ENCODE peak calls at places on chromosomes 6 and 20, in ten cellular contexts. One of them, this sample, is unnamed.

GRCh38 chr20:17735206-17735804 is 35.5 kb downstream of the BANF2 start:
- DNase-seq in A172: peak
- DNase-seq in stimulated activated CD4-positive, alpha-beta T cell treated with anti-CD3 and anti-CD28 coated beads, Interleukin-2, amount 100 ng/mL, for 48 hours: no peak
- DNase-seq in GM06990: no peak
- DNase-seq in HTR-8/SVneo: peak
- DNase-seq in activated gamma-delta T cell treated with Interleukin-2 at 50 U/mL for 16 hours: no peak
- DNase-seq in neuronal stem cell: no peak
- DNase-seq in activated B cell treated with CpG ODN at 0.5 μM for 24 hours: no peak
- DNase-seq in iPS-NIHi11: no peak
- DNase-seq in NCI-H1105 treated with DMSO at 0.1 percent for 48 hours: no peak
- DNase-seq in this sample: peak

GRCh38 chr20:54643761-54644160 is 168.4 kb downstream of the DOK5 start:
- DNase-seq in neuronal stem cell: no peak
- DNase-seq in activated B cell treated with CpG ODN at 0.5 μM for 24 hours: no peak
- DNase-seq in iPS-NIHi11: no peak
- DNase-seq in GM06990: no peak
- DNase-seq in HTR-8/SVneo: no peak
- DNase-seq in activated gamma-delta T cell treated with Interleukin-2 at 50 U/mL for 16 hours: no peak
- DNase-seq in stimulated activated CD4-positive, alpha-beta T cell treated with anti-CD3 and anti-CD28 coated beads, Interleukin-2, amount 100 ng/mL, for 48 hours: no peak
- DNase-seq in A172: peak
- DNase-seq in NCI-H1105 treated with DMSO at 0.1 percent for 48 hours: no peak
- DNase-seq in this sample: peak

GRCh38 chr6:21915707-21916399 is 322.3 kb downstream of the SOX4 start:
- DNase-seq in stimulated activated CD4-positive, alpha-beta T cell treated with anti-CD3 and anti-CD28 coated beads, Interleukin-2, amount 100 ng/mL, for 48 hours: no peak
- DNase-seq in A172: peak
- DNase-seq in iPS-NIHi11: no peak
- DNase-seq in GM06990: no peak
- DNase-seq in neuronal stem cell: no peak
- DNase-seq in activated B cell treated with CpG ODN at 0.5 μM for 24 hours: no peak
- DNase-seq in HTR-8/SVneo: peak
- DNase-seq in activated gamma-delta T cell treated with Interleukin-2 at 50 U/mL for 16 hours: no peak
- DNase-seq in NCI-H1105 treated with DMSO at 0.1 percent for 48 hours: no peak
- DNase-seq in this sample: peak

GRCh38 chr6:130223508-130223907 is 757 bp upstream of the SAMD3 start:
- DNase-seq in iPS-NIHi11: no peak
- DNase-seq in neuronal stem cell: no peak
- DNase-seq in stimulated activated CD4-positive, alpha-beta T cell treated with anti-CD3 and anti-CD28 coated beads, Interleukin-2, amount 100 ng/mL, for 48 hours: peak
- DNase-seq in GM06990: peak
- DNase-seq in activated gamma-delta T cell treated with Interleukin-2 at 50 U/mL for 16 hours: peak
- DNase-seq in HTR-8/SVneo: no peak
- DNase-seq in NCI-H1105 treated with DMSO at 0.1 percent for 48 hours: no peak
- DNase-seq in activated B cell treated with CpG ODN at 0.5 μM for 24 hours: peak
- DNase-seq in A172: no peak
- DNase-seq in this sample: no peak

GRCh38 chr6:127832381-127832780 is 68.5 kb downstream of the THEMIS start:
- DNase-seq in stimulated activated CD4-positive, alpha-beta T cell treated with anti-CD3 and anti-CD28 coated beads, Interleukin-2, amount 100 ng/mL, for 48 hours: no peak
- DNase-seq in neuronal stem cell: no peak
- DNase-seq in GM06990: no peak
- DNase-seq in A172: no peak
- DNase-seq in iPS-NIHi11: no peak
- DNase-seq in activated B cell treated with CpG ODN at 0.5 μM for 24 hours: no peak
- DNase-seq in HTR-8/SVneo: no peak
- DNase-seq in activated gamma-delta T cell treated with Interleukin-2 at 50 U/mL for 16 hours: no peak
- DNase-seq in NCI-H1105 treated with DMSO at 0.1 percent for 48 hours: no peak
- DNase-seq in this sample: no peak

GRCh38 chr6:12608016-12608860 is 108.3 kb upstream of the PHACTR1 start:
- DNase-seq in activated gamma-delta T cell treated with Interleukin-2 at 50 U/mL for 16 hours: no peak
- DNase-seq in stimulated activated CD4-positive, alpha-beta T cell treated with anti-CD3 and anti-CD28 coated beads, Interleukin-2, amount 100 ng/mL, for 48 hours: no peak
- DNase-seq in HTR-8/SVneo: peak
- DNase-seq in activated B cell treated with CpG ODN at 0.5 μM for 24 hours: no peak
- DNase-seq in NCI-H1105 treated with DMSO at 0.1 percent for 48 hours: no peak
- DNase-seq in neuronal stem cell: no peak
- DNase-seq in GM06990: peak
- DNase-seq in A172: peak
- DNase-seq in iPS-NIHi11: no peak
- DNase-seq in this sample: no peak

GRCh38 chr6:36777806-36778205 is 61.4 kb downstream of the CPNE5 start:
- DNase-seq in neuronal stem cell: no peak
- DNase-seq in HTR-8/SVneo: no peak
- DNase-seq in A172: no peak
- DNase-seq in iPS-NIHi11: no peak
- DNase-seq in activated gamma-delta T cell treated with Interleukin-2 at 50 U/mL for 16 hours: no peak
- DNase-seq in NCI-H1105 treated with DMSO at 0.1 percent for 48 hours: no peak
- DNase-seq in GM06990: no peak
- DNase-seq in activated B cell treated with CpG ODN at 0.5 μM for 24 hours: no peak
- DNase-seq in stimulated activated CD4-positive, alpha-beta T cell treated with anti-CD3 and anti-CD28 coated beads, Interleukin-2, amount 100 ng/mL, for 48 hours: no peak
- DNase-seq in this sample: no peak

GRCh38 chr20:54172856-54173652 is 732 bp downstream of the CYP24A1 start:
- DNase-seq in A172: no peak
- DNase-seq in GM06990: peak
- DNase-seq in activated B cell treated with CpG ODN at 0.5 μM for 24 hours: no peak
- DNase-seq in neuronal stem cell: peak
- DNase-seq in activated gamma-delta T cell treated with Interleukin-2 at 50 U/mL for 16 hours: peak
- DNase-seq in iPS-NIHi11: peak
- DNase-seq in stimulated activated CD4-positive, alpha-beta T cell treated with anti-CD3 and anti-CD28 coated beads, Interleukin-2, amount 100 ng/mL, for 48 hours: no peak
- DNase-seq in NCI-H1105 treated with DMSO at 0.1 percent for 48 hours: peak
- DNase-seq in HTR-8/SVneo: no peak
- DNase-seq in this sample: peak

GRCh38 chr20:8798505-8798904 is 270.4 kb upstream of the PLCB4 start:
- DNase-seq in GM06990: no peak
- DNase-seq in stimulated activated CD4-positive, alpha-beta T cell treated with anti-CD3 and anti-CD28 coated beads, Interleukin-2, amount 100 ng/mL, for 48 hours: no peak
- DNase-seq in A172: no peak
- DNase-seq in iPS-NIHi11: no peak
- DNase-seq in HTR-8/SVneo: no peak
- DNase-seq in activated B cell treated with CpG ODN at 0.5 μM for 24 hours: no peak
- DNase-seq in NCI-H1105 treated with DMSO at 0.1 percent for 48 hours: no peak
- DNase-seq in neuronal stem cell: no peak
- DNase-seq in activated gamma-delta T cell treated with Interleukin-2 at 50 U/mL for 16 hours: no peak
- DNase-seq in this sample: no peak

GRCh38 chr6:15502451-15503345 is 160.1 kb downstream of the DTNBP1 start:
- DNase-seq in A172: no peak
- DNase-seq in activated B cell treated with CpG ODN at 0.5 μM for 24 hours: no peak
- DNase-seq in stimulated activated CD4-positive, alpha-beta T cell treated with anti-CD3 and anti-CD28 coated beads, Interleukin-2, amount 100 ng/mL, for 48 hours: no peak
- DNase-seq in activated gamma-delta T cell treated with Interleukin-2 at 50 U/mL for 16 hours: no peak
- DNase-seq in neuronal stem cell: no peak
- DNase-seq in iPS-NIHi11: no peak
- DNase-seq in HTR-8/SVneo: no peak
- DNase-seq in NCI-H1105 treated with DMSO at 0.1 percent for 48 hours: no peak
- DNase-seq in GM06990: no peak
- DNase-seq in this sample: no peak

GRCh38 chr6:7324520-7324919 is 11.5 kb upstream of the SSR1 start:
- DNase-seq in activated gamma-delta T cell treated with Interleukin-2 at 50 U/mL for 16 hours: no peak
- DNase-seq in stimulated activated CD4-positive, alpha-beta T cell treated with anti-CD3 and anti-CD28 coated beads, Interleukin-2, amount 100 ng/mL, for 48 hours: no peak
- DNase-seq in neuronal stem cell: no peak
- DNase-seq in NCI-H1105 treated with DMSO at 0.1 percent for 48 hours: no peak
- DNase-seq in A172: no peak
- DNase-seq in HTR-8/SVneo: no peak
- DNase-seq in activated B cell treated with CpG ODN at 0.5 μM for 24 hours: no peak
- DNase-seq in GM06990: no peak
- DNase-seq in iPS-NIHi11: no peak
- DNase-seq in this sample: no peak

GRCh38 chr6:12051861-12052368 is 39.8 kb downstream of the HIVEP1 start:
- DNase-seq in stimulated activated CD4-positive, alpha-beta T cell treated with anti-CD3 and anti-CD28 coated beads, Interleukin-2, amount 100 ng/mL, for 48 hours: no peak
- DNase-seq in HTR-8/SVneo: no peak
- DNase-seq in A172: no peak
- DNase-seq in activated B cell treated with CpG ODN at 0.5 μM for 24 hours: no peak
- DNase-seq in neuronal stem cell: no peak
- DNase-seq in activated gamma-delta T cell treated with Interleukin-2 at 50 U/mL for 16 hours: peak
- DNase-seq in iPS-NIHi11: no peak
- DNase-seq in NCI-H1105 treated with DMSO at 0.1 percent for 48 hours: no peak
- DNase-seq in GM06990: peak
- DNase-seq in this sample: no peak

GRCh38 chr6:121439456-121440250 is 4.2 kb downstream of the GJA1 start:
- DNase-seq in HTR-8/SVneo: no peak
- DNase-seq in activated gamma-delta T cell treated with Interleukin-2 at 50 U/mL for 16 hours: no peak
- DNase-seq in activated B cell treated with CpG ODN at 0.5 μM for 24 hours: no peak
- DNase-seq in GM06990: no peak
- DNase-seq in iPS-NIHi11: no peak
- DNase-seq in A172: no peak
- DNase-seq in neuronal stem cell: no peak
- DNase-seq in NCI-H1105 treated with DMSO at 0.1 percent for 48 hours: no peak
- DNase-seq in stimulated activated CD4-positive, alpha-beta T cell treated with anti-CD3 and anti-CD28 coated beads, Interleukin-2, amount 100 ng/mL, for 48 hours: no peak
- DNase-seq in this sample: no peak

GRCh38 chr20:62365814-62366369 is 1.2 kb downstream of the LAMA5 start:
- DNase-seq in activated gamma-delta T cell treated with Interleukin-2 at 50 U/mL for 16 hours: no peak
- DNase-seq in NCI-H1105 treated with DMSO at 0.1 percent for 48 hours: no peak
- DNase-seq in iPS-NIHi11: peak
- DNase-seq in HTR-8/SVneo: peak
- DNase-seq in A172: peak
- DNase-seq in neuronal stem cell: no peak
- DNase-seq in activated B cell treated with CpG ODN at 0.5 μM for 24 hours: no peak
- DNase-seq in stimulated activated CD4-positive, alpha-beta T cell treated with anti-CD3 and anti-CD28 coated beads, Interleukin-2, amount 100 ng/mL, for 48 hours: no peak
- DNase-seq in GM06990: no peak
- DNase-seq in this sample: peak

GRCh38 chr6:122372647-122373046 is 26.8 kb upstream of the HSF2 start:
- DNase-seq in iPS-NIHi11: no peak
- DNase-seq in stimulated activated CD4-positive, alpha-beta T cell treated with anti-CD3 and anti-CD28 coated beads, Interleukin-2, amount 100 ng/mL, for 48 hours: no peak
- DNase-seq in activated gamma-delta T cell treated with Interleukin-2 at 50 U/mL for 16 hours: no peak
- DNase-seq in activated B cell treated with CpG ODN at 0.5 μM for 24 hours: no peak
- DNase-seq in A172: no peak
- DNase-seq in GM06990: no peak
- DNase-seq in HTR-8/SVneo: no peak
- DNase-seq in NCI-H1105 treated with DMSO at 0.1 percent for 48 hours: peak
- DNase-seq in neuronal stem cell: no peak
- DNase-seq in this sample: no peak

GRCh38 chr6:16543491-16543890 is 217.8 kb downstream of the ATXN1 start:
- DNase-seq in NCI-H1105 treated with DMSO at 0.1 percent for 48 hours: no peak
- DNase-seq in HTR-8/SVneo: no peak
- DNase-seq in neuronal stem cell: no peak
- DNase-seq in stimulated activated CD4-positive, alpha-beta T cell treated with anti-CD3 and anti-CD28 coated beads, Interleukin-2, amount 100 ng/mL, for 48 hours: no peak
- DNase-seq in activated gamma-delta T cell treated with Interleukin-2 at 50 U/mL for 16 hours: no peak
- DNase-seq in iPS-NIHi11: no peak
- DNase-seq in activated B cell treated with CpG ODN at 0.5 μM for 24 hours: no peak
- DNase-seq in A172: no peak
- DNase-seq in GM06990: no peak
- DNase-seq in this sample: no peak

GRCh38 chr6:13194852-13195251 is 133.5 kb downstream of the TBC1D7 start:
- DNase-seq in GM06990: peak
- DNase-seq in A172: peak
- DNase-seq in iPS-NIHi11: peak
- DNase-seq in HTR-8/SVneo: peak
- DNase-seq in activated gamma-delta T cell treated with Interleukin-2 at 50 U/mL for 16 hours: peak
- DNase-seq in NCI-H1105 treated with DMSO at 0.1 percent for 48 hours: no peak
- DNase-seq in stimulated activated CD4-positive, alpha-beta T cell treated with anti-CD3 and anti-CD28 coated beads, Interleukin-2, amount 100 ng/mL, for 48 hours: peak
- DNase-seq in neuronal stem cell: no peak
- DNase-seq in activated B cell treated with CpG ODN at 0.5 μM for 24 hours: peak
- DNase-seq in this sample: peak

GRCh38 chr6:136989591-136990578 is 54.9 kb downstream of the IL20RA start:
- DNase-seq in GM06990: no peak
- DNase-seq in NCI-H1105 treated with DMSO at 0.1 percent for 48 hours: peak
- DNase-seq in stimulated activated CD4-positive, alpha-beta T cell treated with anti-CD3 and anti-CD28 coated beads, Interleukin-2, amount 100 ng/mL, for 48 hours: no peak
- DNase-seq in A172: peak
- DNase-seq in activated gamma-delta T cell treated with Interleukin-2 at 50 U/mL for 16 hours: no peak
- DNase-seq in HTR-8/SVneo: peak
- DNase-seq in iPS-NIHi11: peak
- DNase-seq in neuronal stem cell: no peak
- DNase-seq in activated B cell treated with CpG ODN at 0.5 μM for 24 hours: no peak
- DNase-seq in this sample: peak

GRCh38 chr6:100796049-100796823 is 84.9 kb downstream of the ASCC3 start:
- DNase-seq in GM06990: peak
- DNase-seq in iPS-NIHi11: no peak
- DNase-seq in stimulated activated CD4-positive, alpha-beta T cell treated with anti-CD3 and anti-CD28 coated beads, Interleukin-2, amount 100 ng/mL, for 48 hours: no peak
- DNase-seq in activated B cell treated with CpG ODN at 0.5 μM for 24 hours: no peak
- DNase-seq in A172: no peak
- DNase-seq in activated gamma-delta T cell treated with Interleukin-2 at 50 U/mL for 16 hours: no peak
- DNase-seq in NCI-H1105 treated with DMSO at 0.1 percent for 48 hours: no peak
- DNase-seq in HTR-8/SVneo: no peak
- DNase-seq in neuronal stem cell: no peak
- DNase-seq in this sample: no peak

GRCh38 chr20:59421089-59421488 is 120.7 kb downstream of the EDN3 start:
- DNase-seq in A172: no peak
- DNase-seq in HTR-8/SVneo: no peak
- DNase-seq in neuronal stem cell: no peak
- DNase-seq in stimulated activated CD4-positive, alpha-beta T cell treated with anti-CD3 and anti-CD28 coated beads, Interleukin-2, amount 100 ng/mL, for 48 hours: no peak
- DNase-seq in activated gamma-delta T cell treated with Interleukin-2 at 50 U/mL for 16 hours: no peak
- DNase-seq in NCI-H1105 treated with DMSO at 0.1 percent for 48 hours: no peak
- DNase-seq in iPS-NIHi11: no peak
- DNase-seq in GM06990: no peak
- DNase-seq in activated B cell treated with CpG ODN at 0.5 μM for 24 hours: no peak
- DNase-seq in this sample: no peak

GRCh38 chr6:24396764-24397163 is 6.0 kb upstream of the MRS2 start:
- DNase-seq in NCI-H1105 treated with DMSO at 0.1 percent for 48 hours: no peak
- DNase-seq in iPS-NIHi11: no peak
- DNase-seq in A172: no peak
- DNase-seq in HTR-8/SVneo: no peak
- DNase-seq in activated B cell treated with CpG ODN at 0.5 μM for 24 hours: no peak
- DNase-seq in activated gamma-delta T cell treated with Interleukin-2 at 50 U/mL for 16 hours: no peak
- DNase-seq in neuronal stem cell: no peak
- DNase-seq in GM06990: no peak
- DNase-seq in stimulated activated CD4-positive, alpha-beta T cell treated with anti-CD3 and anti-CD28 coated beads, Interleukin-2, amount 100 ng/mL, for 48 hours: no peak
- DNase-seq in this sample: no peak

GRCh38 chr6:73503027-73503772 is 17.6 kb downstream of the EEF1A1 start:
- DNase-seq in GM06990: no peak
- DNase-seq in HTR-8/SVneo: no peak
- DNase-seq in NCI-H1105 treated with DMSO at 0.1 percent for 48 hours: no peak
- DNase-seq in activated gamma-delta T cell treated with Interleukin-2 at 50 U/mL for 16 hours: no peak
- DNase-seq in activated B cell treated with CpG ODN at 0.5 μM for 24 hours: no peak
- DNase-seq in iPS-NIHi11: no peak
- DNase-seq in stimulated activated CD4-positive, alpha-beta T cell treated with anti-CD3 and anti-CD28 coated beads, Interleukin-2, amount 100 ng/mL, for 48 hours: no peak
- DNase-seq in neuronal stem cell: no peak
- DNase-seq in A172: no peak
- DNase-seq in this sample: no peak